ENCODE peak calls at places on chromosomes 1 and 21, in four cellular contexts. One of them, this sample, is unnamed.

GRCh38 chr1:56034222-56034621 is 545.1 kb downstream of the PLPP3 start:
- DNase-seq in H1: no peak
- DNase-seq in K562: no peak
- DNase-seq in WTC11: no peak
- DNase-seq in this sample: no peak

GRCh38 chr1:212457740-212458338 is 25.1 kb downstream of the NENF start:
- DNase-seq in H1: peak
- DNase-seq in K562: peak
- DNase-seq in WTC11: peak
- DNase-seq in this sample: peak

GRCh38 chr21:45104560-45104959 is 30.2 kb downstream of the ADARB1 start:
- DNase-seq in H1: no peak
- DNase-seq in K562: no peak
- DNase-seq in WTC11: no peak
- DNase-seq in this sample: no peak

GRCh38 chr1:235643837-235644692 is 5.5 kb downstream of the GNG4 start:
- DNase-seq in H1: no peak
- DNase-seq in K562: no peak
- DNase-seq in WTC11: no peak
- DNase-seq in this sample: no peak

GRCh38 chr1:115668579-115668978 is 26.8 kb downstream of the VANGL1 start:
- DNase-seq in H1: no peak
- DNase-seq in K562: no peak
- DNase-seq in WTC11: no peak
- DNase-seq in this sample: no peak

GRCh38 chr1:234778215-234779159 is 168.5 kb upstream of the IRF2BP2 start:
- DNase-seq in H1: peak
- DNase-seq in K562: peak
- DNase-seq in WTC11: no peak
- DNase-seq in this sample: no peak

GRCh38 chr1:2408859-2409276 is 3.5 kb downstream of the PEX10 start:
- DNase-seq in H1: no peak
- DNase-seq in K562: no peak
- DNase-seq in WTC11: no peak
- DNase-seq in this sample: no peak

GRCh38 chr21:15063821-15064575 is 802 bp downstream of the NRIP1 start:
- DNase-seq in H1: peak
- DNase-seq in K562: peak
- DNase-seq in WTC11: peak
- DNase-seq in this sample: no peak

GRCh38 chr1:24191860-24192259 is 4.8 kb upstream of the IFNLR1 start:
- DNase-seq in H1: no peak
- DNase-seq in K562: no peak
- DNase-seq in WTC11: no peak
- DNase-seq in this sample: no peak

GRCh38 chr21:28196981-28197380 is 795.7 kb downstream of the LTN1 start:
- DNase-seq in H1: no peak
- DNase-seq in K562: no peak
- DNase-seq in WTC11: no peak
- DNase-seq in this sample: no peak

GRCh38 chr1:3688356-3688755 is 36.0 kb downstream of the TP73 start:
- DNase-seq in H1: peak
- DNase-seq in K562: peak
- DNase-seq in WTC11: no peak
- DNase-seq in this sample: no peak
- TF ChIP-seq JUN in H1: no peak
- TF ChIP-seq JUN in K562: no peak
- TF ChIP-seq JUN in WTC11: no peak
- TF ChIP-seq JUN in this sample: no peak

DNA sequence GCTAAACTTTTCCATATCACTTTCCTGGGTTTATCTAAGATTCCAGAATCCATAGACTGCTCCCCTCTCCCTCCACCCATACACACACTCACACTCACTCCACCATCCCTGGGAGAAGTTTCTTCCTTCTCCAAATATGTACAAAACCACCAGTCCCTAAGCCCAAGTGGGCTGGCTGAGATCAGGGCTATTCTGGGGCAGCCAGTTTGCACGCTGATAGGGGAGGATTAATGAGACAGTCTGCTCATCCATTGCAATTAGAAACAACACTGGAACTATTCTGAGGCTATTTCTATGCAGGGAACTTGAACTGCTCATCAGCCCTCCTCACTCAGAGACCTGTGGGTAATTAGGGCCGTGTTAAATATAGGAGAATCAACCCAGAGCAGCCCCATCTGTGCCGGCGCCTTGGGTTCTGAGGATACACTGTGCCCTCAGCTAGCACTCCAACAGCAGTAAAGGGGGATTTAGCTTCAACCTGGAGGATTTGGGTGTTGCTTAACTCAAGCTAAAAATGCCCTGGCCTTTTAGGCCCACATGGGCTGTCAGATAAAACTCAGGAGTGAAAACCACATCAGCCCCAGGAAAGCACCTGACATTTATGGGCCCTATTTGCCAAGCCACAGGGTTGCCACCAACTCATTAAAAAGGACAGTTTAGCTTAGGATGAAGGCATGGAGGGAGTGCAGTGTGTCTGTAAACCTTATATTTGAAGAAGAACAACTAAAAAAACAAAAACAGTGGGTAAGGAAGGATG is 54.0 kb downstream of the DUSP10 start:
- DNase-seq in H1: no peak
- DNase-seq in K562: no peak
- DNase-seq in WTC11: no peak
- DNase-seq in this sample: no peak
- TF ChIP-seq JUN in H1: no peak
- TF ChIP-seq JUN in K562: no peak
- TF ChIP-seq JUN in WTC11: no peak
- TF ChIP-seq JUN in this sample: no peak

GRCh38 chr21:42722808-42723470 is 69.5 kb downstream of the PDE9A start:
- DNase-seq in H1: no peak
- DNase-seq in K562: no peak
- DNase-seq in WTC11: no peak
- DNase-seq in this sample: no peak

GRCh38 chr21:42725416-42725930 is 72.1 kb downstream of the PDE9A start:
- DNase-seq in H1: no peak
- DNase-seq in K562: no peak
- DNase-seq in WTC11: no peak
- DNase-seq in this sample: no peak

GRCh38 chr21:42724226-42724920 is 71.0 kb downstream of the PDE9A start:
- DNase-seq in H1: no peak
- DNase-seq in K562: no peak
- DNase-seq in WTC11: no peak
- DNase-seq in this sample: peak

GRCh38 chr21:42722153-42722552 is 68.7 kb downstream of the PDE9A start:
- DNase-seq in H1: no peak
- DNase-seq in K562: no peak
- DNase-seq in WTC11: no peak
- DNase-seq in this sample: no peak

DNA sequence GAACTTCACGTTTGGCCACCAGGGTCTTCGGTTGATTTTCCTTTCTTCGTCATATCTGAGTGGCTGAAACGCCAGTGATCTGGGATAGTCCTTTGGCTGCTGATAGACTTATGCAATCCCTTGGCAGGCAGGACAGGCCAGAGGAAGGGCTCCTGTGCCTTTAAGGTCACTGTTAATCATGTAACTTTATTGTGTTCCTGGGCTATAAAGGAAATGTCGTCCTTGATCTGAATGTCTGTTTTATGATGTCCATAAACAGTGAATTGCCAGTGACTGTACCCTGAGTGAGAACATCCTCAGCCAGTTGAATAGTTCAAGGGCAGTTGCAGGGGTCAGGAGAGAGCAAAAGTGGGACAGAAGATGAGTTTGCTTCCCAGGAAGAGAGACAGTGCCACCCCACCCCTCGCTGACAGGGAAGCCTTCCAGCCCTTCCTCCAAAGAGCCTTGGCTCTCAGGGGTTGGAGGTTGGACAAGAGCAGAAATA is 68.0 kb downstream of the PDE9A start:
- DNase-seq in H1: no peak
- DNase-seq in K562: no peak
- DNase-seq in WTC11: no peak
- DNase-seq in this sample: peak
- TF ChIP-seq JUN in H1: no peak
- TF ChIP-seq JUN in K562: no peak
- TF ChIP-seq JUN in WTC11: no peak
- TF ChIP-seq JUN in this sample: no peak

GRCh38 chr1:1286313-1287261 is 6.4 kb downstream of the SCNN1D start:
- DNase-seq in H1: no peak
- DNase-seq in K562: peak
- DNase-seq in WTC11: peak
- DNase-seq in this sample: no peak
- TF ChIP-seq JUN in H1: no peak
- TF ChIP-seq JUN in K562: no peak
- TF ChIP-seq JUN in WTC11: no peak
- TF ChIP-seq JUN in this sample: no peak

GRCh38 chr1:243256590-243256989 is 749 bp downstream of the SDCCAG8 start:
- DNase-seq in H1: no peak
- DNase-seq in K562: no peak
- DNase-seq in WTC11: no peak
- DNase-seq in this sample: no peak
- TF ChIP-seq JUN in H1: no peak
- TF ChIP-seq JUN in K562: no peak
- TF ChIP-seq JUN in WTC11: no peak
- TF ChIP-seq JUN in this sample: no peak

DNA sequence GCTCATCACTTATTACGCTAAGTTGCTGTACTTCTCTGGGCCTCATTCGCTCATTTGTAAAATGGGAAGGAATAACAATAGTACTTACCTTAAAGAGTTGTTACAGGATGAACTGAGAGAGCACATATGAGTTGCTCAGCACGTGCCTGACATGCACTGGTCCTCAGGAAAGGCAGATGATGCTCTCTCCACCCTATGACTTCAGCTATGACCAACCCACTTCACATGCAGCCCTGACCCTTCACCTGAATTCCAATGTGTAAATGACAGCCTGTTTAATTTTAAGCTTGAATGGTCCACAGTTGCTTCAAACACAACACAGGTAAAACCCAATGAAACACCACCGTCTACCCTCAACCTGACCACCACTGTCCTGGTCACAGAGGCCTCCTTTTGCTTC is 32.9 kb downstream of the GADD45A start:
- DNase-seq in H1: no peak
- DNase-seq in K562: no peak
- DNase-seq in WTC11: no peak
- DNase-seq in this sample: peak
- TF ChIP-seq JUN in H1: no peak
- TF ChIP-seq JUN in K562: no peak
- TF ChIP-seq JUN in WTC11: no peak
- TF ChIP-seq JUN in this sample: no peak

This sample was measured in HepG2.